ENCODE peak calls at places on chromosomes 12 and 14, in five cellular contexts. I is neuronal stem cell, P is mesendoderm, X is mesenchymal stem cell, Q is trophoblast cell. O is an unnamed sample.

GRCh38 chr14:99907761-99908652 is 114.8 kb downstream of the EML1 start:
- DNase-seq in Q (no peak), X (no peak), I (no peak), P (no peak), O (no peak)

GRCh38 chr12:57842342-57843294 is 3.9 kb downstream of the CTDSP2 start:
- DNase-seq in Q (no peak), P (peak; percentile 82), I (no peak), X (no peak), O (peak; percentile 29)

GRCh38 chr12:121443193-121443829 is 43.4 kb downstream of the RNF34 start:
- DNase-seq in Q (peak; percentile 76), P (peak; percentile 83), X (peak; percentile 79), I (peak; percentile 67), O (peak; percentile 70)

GRCh38 chr14:106681161-106681955 is 1155.0 kb downstream of the TMEM121 start:
- DNase-seq in I (no peak), X (no peak), Q (no peak), P (no peak), O (no peak)

GRCh38 chr14:73748858-73749357 is 34.7 kb upstream of the PNMA1 start:
- DNase-seq in I (no peak), X (no peak), P (no peak), Q (no peak), O (no peak)

GRCh38 chr12:59708059-59708458 is 112.2 kb downstream of the SLC16A7 start:
- DNase-seq in X (peak; percentile 40), I (no peak), Q (no peak), P (peak; percentile 52), O (peak; percentile 77)

GRCh38 chr12:85179680-85180300 is 100.2 kb upstream of the ALX1 start:
- DNase-seq in I (no peak), P (no peak), Q (no peak), X (peak; percentile 27), O (peak; percentile 0)

GRCh38 chr14:74018029-74018703 is 922 bp downstream of the ENTPD5 start:
- DNase-seq in X (peak; percentile 76), I (no peak), P (no peak), Q (no peak), O (peak; percentile 64)

DNA sequence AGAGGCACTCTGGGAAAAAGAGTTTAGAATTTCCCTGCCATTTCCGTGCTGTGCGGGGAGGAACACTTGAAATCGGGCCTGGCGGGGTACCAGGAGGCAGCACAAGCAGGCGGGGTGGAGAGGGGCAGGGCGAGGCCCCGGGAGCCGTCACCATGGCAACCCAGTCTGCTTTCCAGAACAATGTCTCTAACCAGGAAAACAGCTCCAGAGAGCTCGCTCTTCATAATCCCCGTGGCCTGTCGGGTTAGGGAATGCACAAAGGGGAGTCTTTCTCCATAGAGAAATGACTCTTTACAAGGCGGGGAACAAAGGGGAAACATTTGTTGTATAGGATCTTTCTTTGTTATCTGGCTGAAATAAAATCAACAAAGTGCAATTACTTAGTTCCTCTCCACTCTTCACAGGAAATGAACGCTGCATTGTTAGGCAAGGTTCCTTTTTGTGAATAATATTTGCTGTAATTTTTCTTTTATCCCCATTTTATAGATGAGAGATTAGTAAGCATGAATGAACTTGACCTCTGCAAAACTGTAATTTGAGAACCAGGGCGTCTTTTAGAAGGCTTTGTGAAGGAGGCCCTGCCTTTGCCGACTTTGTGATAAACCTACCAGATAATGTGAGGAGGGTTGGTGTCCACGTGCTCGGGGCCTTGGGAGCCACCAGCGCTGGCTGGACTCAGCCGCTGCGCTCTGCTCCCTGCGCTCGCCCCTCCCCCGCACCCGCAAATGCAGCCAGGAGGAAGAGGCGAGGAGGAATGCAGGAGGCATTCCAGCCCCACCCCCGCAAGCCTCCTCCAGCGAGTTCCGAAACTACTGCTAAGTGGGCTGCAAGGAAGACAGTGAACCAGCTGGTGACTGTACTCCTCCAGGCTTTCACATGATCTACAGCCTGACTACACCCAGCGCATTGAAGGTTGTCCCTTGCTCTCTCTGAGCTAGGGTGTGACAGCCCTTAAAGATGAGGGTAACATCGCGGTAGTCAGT is 105.2 kb upstream of the ATF7IP start:
- DNase-seq in P (peak; percentile 99), Q (peak; percentile 88), I (peak; percentile 86), X (peak; percentile 91), O (peak; percentile 93)
- H2BK120ac ChIP-seq in P (peak overlapping the region; percentile 98), Q (peak overlapping the region; percentile 93), I (no peak overlapping the region), X (peak overlapping the region; percentile 74), O (peak overlapping the region; percentile 96)

GRCh38 chr12:27460471-27460978 is 14.0 kb downstream of the SMCO2 start:
- DNase-seq in Q (no peak), P (no peak), X (no peak), I (no peak), O (peak; percentile 38)

GRCh38 chr12:27463826-27464554 is 17.5 kb downstream of the SMCO2 start:
- DNase-seq in I (no peak), X (peak; percentile 18), Q (no peak), P (no peak), O (peak; percentile 42)

GRCh38 chr12:27462851-27463250 is 16.3 kb downstream of the SMCO2 start:
- DNase-seq in I (no peak), X (no peak), Q (no peak), P (no peak), O (no peak)

GRCh38 chr12:27467641-27468040 is 21.1 kb downstream of the SMCO2 start:
- DNase-seq in Q (no peak), I (no peak), X (no peak), P (no peak), O (no peak)

DNA sequence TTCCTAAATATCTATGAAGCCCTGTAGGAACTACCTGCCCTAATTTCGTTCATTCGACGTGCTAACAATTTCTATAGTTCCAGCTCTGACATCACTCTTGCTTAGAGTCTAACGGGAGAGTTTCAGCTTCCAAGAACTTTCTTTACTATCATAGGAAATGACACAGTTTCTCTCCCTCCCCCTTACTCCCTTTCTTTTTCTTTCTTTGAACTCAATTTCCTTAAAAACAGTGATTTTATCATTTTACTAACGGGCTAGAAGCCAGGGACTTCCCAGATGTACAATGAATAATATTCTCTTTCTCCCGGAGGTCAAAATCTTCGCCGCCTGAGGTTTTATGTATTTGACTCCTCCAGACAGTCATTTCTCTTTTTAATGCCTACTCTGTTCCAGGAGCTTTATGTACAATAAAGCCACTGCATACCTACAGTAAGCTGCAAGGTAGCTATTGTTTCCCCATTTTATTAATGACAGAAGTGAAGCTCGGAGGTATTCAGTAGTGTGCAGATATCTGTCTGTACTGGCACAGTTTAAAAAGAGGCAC is 15.7 kb downstream of the SMCO2 start:
- DNase-seq in I (no peak), X (no peak), Q (no peak), P (no peak), O (peak; percentile 87)
- H3K4me3 ChIP-seq in I (no peak overlapping the region), X (peak overlapping the region; percentile 69), Q (no peak overlapping the region), P (no peak overlapping the region), O (no peak overlapping the region)

GRCh38 chr14:61417141-61417540 is 95.8 kb downstream of the PRKCH start:
- DNase-seq in X (no peak), Q (no peak), P (no peak), I (no peak), O (no peak)

GRCh38 chr14:61416587-61416986 is 95.2 kb downstream of the PRKCH start:
- DNase-seq in X (no peak), Q (no peak), I (no peak), P (no peak), O (no peak)

GRCh38 chr14:61419201-61419600 is 97.8 kb downstream of the PRKCH start:
- DNase-seq in I (no peak), X (no peak), P (no peak), Q (no peak), O (no peak)

GRCh38 chr14:61418749-61419148 is 97.4 kb downstream of the PRKCH start:
- DNase-seq in P (no peak), Q (no peak), X (no peak), I (no peak), O (no peak)

GRCh38 chr14:61417890-61418455 is 96.6 kb downstream of the PRKCH start:
- DNase-seq in X (no peak), Q (no peak), I (no peak), P (no peak), O (no peak)
- H2BK120ac ChIP-seq in X (no peak overlapping the region), Q (no peak overlapping the region), I (no peak overlapping the region), P (no peak overlapping the region), O (no peak overlapping the region)

GRCh38 chr12:108801736-108802665 is 55.4 kb downstream of the SSH1 start:
- DNase-seq in X (peak; percentile 92), I (peak; percentile 91), Q (no peak), P (peak; percentile 100), O (peak; percentile 83)

GRCh38 chr12:108803428-108804105 is 53.8 kb downstream of the SSH1 start:
- DNase-seq in I (peak; percentile 79), P (peak; percentile 86), Q (peak; percentile 56), X (peak; percentile 96), O (peak; percentile 94)

GRCh38 chr12:108800591-108800990 is 56.8 kb downstream of the SSH1 start:
- DNase-seq in I (no peak), P (no peak), X (peak; percentile 26), Q (no peak), O (peak; percentile 67)

GRCh38 chr12:108804361-108804949 is 52.9 kb downstream of the SSH1 start:
- DNase-seq in Q (no peak), X (peak; percentile 95), P (no peak), I (no peak), O (peak; percentile 95)

GRCh38 chr12:108802666-108803036 is 54.7 kb downstream of the SSH1 start:
- DNase-seq in X (peak; percentile 67), Q (no peak), I (no peak), P (no peak), O (peak; percentile 45)
- H3K4me3 ChIP-seq in X (peak overlapping the region; percentile 62), Q (no peak overlapping the region), I (no peak overlapping the region), P (no peak overlapping the region), O (no peak overlapping the region)

GRCh38 chr12:54358620-54358944 is 5.7 kb downstream of the GPR84 start:
- DNase-seq in X (peak; percentile 66), P (no peak), I (peak; percentile 29), Q (no peak), O (no peak)

GRCh38 chr12:54360717-54361456 is 3.4 kb downstream of the GPR84 start:
- DNase-seq in P (peak; percentile 96), Q (peak; percentile 55), X (peak; percentile 86), I (peak; percentile 87), O (peak; percentile 82)

GRCh38 chr12:54359762-54360351 is 4.4 kb downstream of the GPR84 start:
- DNase-seq in P (no peak), Q (no peak), X (no peak), I (no peak), O (no peak)

GRCh38 chr12:54357802-54358619 is 6.3 kb downstream of the GPR84 start:
- DNase-seq in I (no peak), P (peak; percentile 82), Q (no peak), X (peak; percentile 75), O (no peak)

GRCh38 chr12:54358945-54359761 is 5.1 kb downstream of the GPR84 start:
- DNase-seq in I (peak; percentile 99), P (peak; percentile 100), X (peak; percentile 99), Q (peak; percentile 98), O (peak; percentile 100)
- H2BK120ac ChIP-seq in I (peak overlapping the region; percentile 24), P (no peak overlapping the region), X (peak overlapping the region; percentile 62), Q (peak overlapping the region; percentile 84), O (peak overlapping the region; percentile 89)